ENCODE peak calls at places on chromosomes 3 and 15, in four cellular contexts. N, X, F and P are unnamed samples.

GRCh38 chr3:136819784-136820640 is 1.1 kb downstream of the SLC35G2 start:
- DNase-seq in N (peak), X (no peak), F (peak), P (peak)

GRCh38 chr15:95946241-95946640 is 384.3 kb upstream of the NR2F2 start:
- DNase-seq in N (no peak), X (no peak), F (no peak), P (no peak)

GRCh38 chr3:196134691-196135090 is 52.8 kb upstream of the TFRC start:
- DNase-seq in N (no peak), X (no peak), F (no peak), P (no peak)

GRCh38 chr3:29410660-29411405 is 130.0 kb downstream of the RBMS3 start:
- DNase-seq in N (no peak), X (no peak), F (no peak), P (no peak)

GRCh38 chr15:77607111-77607893 is 25.4 kb downstream of the LINGO1 start:
- DNase-seq in N (no peak), X (no peak), F (peak), P (no peak)

GRCh38 chr15:61749169-61749568 is 311.1 kb downstream of the VPS13C start:
- DNase-seq in N (no peak), X (no peak), F (no peak), P (no peak)

GRCh38 chr3:141578197-141578596 is 91.4 kb downstream of the RASA2 start:
- DNase-seq in N (no peak), X (no peak), F (no peak), P (no peak)

GRCh38 chr3:197926418-197926817 is 23.6 kb upstream of the RPL35A start:
- DNase-seq in N (no peak), X (no peak), F (no peak), P (no peak)

GRCh38 chr3:42157915-42158538 is 66.9 kb downstream of the TRAK1 start:
- DNase-seq in N (peak), X (no peak), F (no peak), P (peak)

GRCh38 chr3:146557745-146558144 is 13.3 kb upstream of the PLSCR1 start:
- DNase-seq in N (no peak), X (no peak), F (no peak), P (no peak)

GRCh38 chr3:152298393-152299242 is 29.9 kb downstream of the MBNL1 start:
- DNase-seq in N (peak), X (no peak), F (peak), P (peak)

GRCh38 chr3:37673391-37673790 is 188.3 kb upstream of the CTDSPL start:
- DNase-seq in N (no peak), X (no peak), F (no peak), P (no peak)

GRCh38 chr3:4323246-4324027 is 20.3 kb downstream of the SETMAR start:
- DNase-seq in N (no peak), X (no peak), F (no peak), P (no peak)

GRCh38 chr3:16174389-16174788 is at the start of gene GALNT15:
- DNase-seq in N (no peak), X (no peak), F (peak), P (no peak)

GRCh38 chr15:93089855-93090305 is 869 bp upstream of the RGMA start:
- DNase-seq in N (no peak), X (no peak), F (peak), P (no peak)

GRCh38 chr3:20561166-20561565 is 375.2 kb upstream of the SGO1 start:
- DNase-seq in N (no peak), X (no peak), F (no peak), P (no peak)

GRCh38 chr15:69225355-69226027 is 65.1 kb downstream of the GLCE start:
- DNase-seq in N (no peak), X (no peak), F (no peak), P (no peak)

GRCh38 chr3:114379266-114379665 is 85.4 kb downstream of the TIGIT start:
- DNase-seq in N (no peak), X (no peak), F (no peak), P (no peak)

GRCh38 chr3:94234177-94234788 is 171.4 kb downstream of the NSUN3 start:
- DNase-seq in N (peak), X (no peak), F (no peak), P (peak)

GRCh38 chr15:21261965-21262850 is 178.1 kb downstream of the POTEB3 start:
- DNase-seq in N (no peak), X (peak), F (peak), P (peak)

GRCh38 chr15:63054281-63054683 is 11.7 kb downstream of the TPM1 start:
- DNase-seq in N (no peak), X (no peak), F (no peak), P (no peak)

GRCh38 chr3:2711081-2711480 is 399.1 kb downstream of the IL5RA start:
- DNase-seq in N (no peak), X (no peak), F (no peak), P (no peak)

GRCh38 chr3:2714856-2715255 is 395.3 kb downstream of the IL5RA start:
- DNase-seq in N (peak), X (no peak), F (no peak), P (no peak)

DNA sequence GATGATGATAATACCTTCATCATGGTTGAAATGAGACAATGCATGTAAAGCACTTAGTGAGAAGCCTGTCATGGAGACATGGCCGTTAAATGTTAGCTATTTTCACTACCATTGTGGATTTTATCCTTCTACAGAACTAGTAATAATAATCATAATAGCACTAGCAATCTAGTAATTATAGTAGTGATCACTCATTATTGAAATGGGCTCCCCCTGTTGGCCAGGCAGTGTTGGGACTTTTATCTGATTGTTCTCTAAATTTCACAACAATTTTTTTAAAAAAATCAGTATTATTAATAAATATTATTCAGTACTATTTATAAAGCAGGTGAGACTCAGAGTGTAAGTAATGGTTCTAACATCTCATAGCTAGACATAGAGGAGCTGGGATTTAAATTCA is 396.3 kb downstream of the IL5RA start:
- DNase-seq in N (no peak), X (no peak), F (no peak), P (no peak)
- TF ChIP-seq CTCF in N (peak), X (no peak), F (peak), P (peak)

DNA sequence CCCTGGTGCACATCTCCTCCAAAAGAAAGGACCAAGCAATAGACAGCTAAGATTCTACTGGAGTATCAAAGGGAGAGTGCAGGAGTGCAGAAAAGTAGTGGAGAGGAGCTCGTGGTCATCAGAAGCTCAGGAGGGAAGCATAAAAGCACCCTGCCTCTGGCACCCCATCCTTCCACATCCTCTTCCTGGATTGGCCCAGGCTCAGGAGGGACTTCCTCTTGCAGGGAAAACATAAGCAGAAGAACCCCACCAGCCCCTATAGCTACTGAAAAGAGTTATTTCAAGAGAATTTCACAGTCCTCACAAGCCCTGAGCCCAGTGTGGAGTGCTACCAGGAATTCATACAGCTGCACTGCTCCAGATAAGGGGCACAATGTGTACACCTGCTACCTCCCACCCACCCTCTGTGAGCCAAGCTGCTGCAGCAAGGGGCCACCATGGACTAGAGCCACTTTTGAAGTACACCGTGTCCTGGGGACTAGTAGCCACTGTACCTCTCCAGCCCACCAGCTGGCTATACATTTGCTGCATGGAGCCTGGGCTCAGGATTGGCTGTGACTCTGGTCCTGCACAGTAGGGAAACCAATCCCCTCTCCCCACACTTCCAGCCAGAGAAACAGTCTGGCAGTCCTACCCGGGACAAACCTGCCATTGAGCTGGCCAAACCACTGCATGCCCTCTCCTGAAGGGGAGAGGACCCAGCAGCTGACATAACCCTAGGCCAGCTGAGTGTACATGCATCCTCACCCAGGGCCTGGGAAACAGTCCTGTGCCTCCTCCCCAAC is 43.0 kb downstream of the CD200R1 start:
- DNase-seq in N (no peak), X (no peak), F (peak), P (no peak)
- TF ChIP-seq CTCF in N (no peak), X (no peak), F (no peak), P (no peak)

DNA sequence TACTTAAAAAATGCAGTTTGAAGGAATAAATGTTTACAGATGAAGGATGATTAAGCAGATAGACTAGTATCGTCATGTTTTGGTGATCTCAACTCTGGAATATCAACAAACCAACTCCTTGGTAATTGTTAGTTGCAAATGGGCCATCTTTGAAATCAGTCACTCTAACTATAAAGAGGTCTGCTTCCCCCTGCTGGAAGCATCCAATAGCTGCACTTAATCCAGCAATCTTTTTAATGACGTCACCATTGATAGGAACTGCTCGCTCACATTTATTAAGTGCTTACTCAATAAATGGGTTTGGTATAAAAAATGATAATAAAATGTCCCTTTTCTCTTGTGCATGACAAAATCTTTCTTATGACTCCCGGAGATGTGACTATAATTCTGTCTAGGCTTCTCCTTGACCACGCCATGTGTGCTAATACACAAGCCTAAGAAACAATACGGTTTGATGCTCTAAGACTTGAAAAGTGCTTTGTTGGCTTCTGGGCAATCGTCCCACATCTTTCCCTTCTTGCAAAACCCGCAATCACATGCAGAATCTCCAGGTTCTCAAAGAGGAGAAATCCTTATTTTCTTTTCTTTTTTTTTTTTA is 227.6 kb upstream of the POU1F1 start:
- DNase-seq in N (peak), X (no peak), F (no peak), P (peak)
- TF ChIP-seq CTCF in N (peak), X (peak), F (peak), P (peak)

GRCh38 chr15:66670698-66671580 is 31.1 kb upstream of the SMAD6 start:
- DNase-seq in N (no peak), X (no peak), F (no peak), P (no peak)
- TF ChIP-seq CTCF in N (no peak), X (no peak), F (no peak), P (no peak)

DNA sequence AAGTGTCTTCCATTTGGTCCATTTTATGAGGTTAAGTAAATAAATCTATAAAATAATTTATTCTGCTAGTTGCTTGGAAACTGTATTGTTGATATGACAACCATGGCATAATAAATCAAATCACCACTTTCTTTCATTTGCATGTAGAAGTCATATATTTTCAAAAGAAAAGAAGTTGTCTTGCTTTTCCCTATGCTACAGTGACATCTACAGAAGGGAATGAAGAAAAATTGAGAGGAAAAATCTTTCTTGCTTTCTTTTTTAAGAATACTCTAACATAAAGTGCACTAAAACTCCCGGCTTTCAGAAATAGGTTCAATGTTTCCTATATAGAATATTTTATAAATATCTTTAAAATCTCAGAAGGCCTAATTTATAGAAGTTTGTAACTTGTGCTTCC is 228.4 kb downstream of the ZBBX start:
- DNase-seq in N (no peak), X (no peak), F (no peak), P (no peak)
- TF ChIP-seq CTCF in N (no peak), X (no peak), F (no peak), P (no peak)

DNA sequence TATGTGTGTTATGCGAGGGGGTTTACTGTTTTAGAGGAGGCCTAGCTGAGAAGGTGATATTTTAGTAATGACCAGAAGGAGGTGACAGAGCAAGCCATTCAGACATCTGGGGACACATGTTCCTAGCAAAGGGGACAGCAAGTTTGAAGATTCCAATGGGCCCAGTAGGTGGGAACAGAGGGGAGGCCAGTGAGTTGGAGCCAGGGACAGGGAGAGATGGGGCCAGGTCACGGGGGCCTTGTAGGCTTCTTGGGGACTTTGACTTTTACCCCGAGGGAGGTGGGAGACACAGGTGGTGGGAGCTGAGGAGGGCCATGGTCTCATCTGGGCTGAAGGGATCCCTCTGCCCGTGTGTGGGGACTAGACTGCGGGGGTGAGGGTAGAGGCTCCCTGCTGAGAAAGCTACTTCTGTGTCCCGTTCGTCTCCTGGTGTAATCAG is 72.5 kb downstream of the MGLL start:
- DNase-seq in N (no peak), X (no peak), F (no peak), P (no peak)
- TF ChIP-seq CTCF in N (peak), X (peak), F (peak), P (peak)

DNA sequence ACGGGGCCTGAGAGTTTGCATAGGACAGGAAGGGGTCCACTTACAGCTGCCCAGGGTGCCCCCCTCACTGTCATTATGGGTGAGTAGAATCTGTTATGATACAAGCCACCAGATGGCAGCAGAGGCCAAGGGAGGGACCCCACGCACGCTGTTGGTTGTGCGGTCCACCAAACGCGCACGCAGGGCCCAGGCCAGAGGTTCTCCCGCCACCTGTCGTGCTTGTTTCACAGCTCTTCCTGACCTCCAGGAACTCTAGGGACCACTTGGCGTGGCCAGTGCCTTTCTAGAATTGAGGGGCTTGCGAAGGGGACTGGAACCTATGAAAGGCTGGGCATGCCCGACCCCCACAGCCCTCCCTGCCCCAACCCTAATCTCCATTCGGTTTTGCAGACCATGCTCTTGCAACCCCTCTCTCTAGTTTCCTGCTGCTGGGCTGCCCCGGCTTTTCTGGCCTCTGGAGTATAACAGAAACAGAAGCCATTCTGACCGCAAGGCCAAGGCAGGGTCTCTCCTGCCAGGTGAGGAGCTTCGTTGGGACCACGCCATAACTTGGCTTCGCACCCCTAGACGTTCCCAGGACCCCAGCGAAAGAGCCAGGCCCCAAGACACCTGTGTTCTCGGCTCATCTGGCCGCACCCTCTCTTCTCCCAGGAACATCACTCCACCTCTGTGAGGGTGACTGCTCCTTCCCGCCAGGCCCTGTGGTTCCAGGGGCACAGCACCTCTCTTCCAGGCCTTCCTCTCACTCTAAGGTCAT is 46.0 kb downstream of the ALDH1L1 start:
- DNase-seq in N (peak), X (peak), F (peak), P (peak)
- TF ChIP-seq CTCF in N (peak), X (peak), F (peak), P (peak)

GRCh38 chr15:59611277-59612260 is at the start of gene GCNT3:
- DNase-seq in N (peak), X (no peak), F (no peak), P (no peak)

GRCh38 chr15:59615661-59616060 is 4.1 kb downstream of the GCNT3 start:
- DNase-seq in N (no peak), X (no peak), F (no peak), P (no peak)

GRCh38 chr15:59622289-59622688 is 10.7 kb downstream of the GCNT3 start:
- DNase-seq in N (peak), X (no peak), F (no peak), P (peak)

GRCh38 chr15:59614153-59614552 is 2.6 kb downstream of the GCNT3 start:
- DNase-seq in N (no peak), X (no peak), F (no peak), P (no peak)

GRCh38 chr15:59616390-59616789 is 4.8 kb downstream of the GCNT3 start:
- DNase-seq in N (no peak), X (no peak), F (no peak), P (no peak)
- TF ChIP-seq CTCF in N (peak), X (no peak), F (no peak), P (no peak)